ENCODE peak calls at places on chromosomes 11 and 22, in nine cellular contexts. V is psoas muscle, I is adrenal gland, L is brain microvascular endothelial cell, E is tibial artery, J is cardiac muscle cell, P is GM23338, W is substantia nigra, N is colonic mucosa. Y is an unnamed sample.

GRCh38 chr22:30422481-30423295 is 2.9 kb upstream of the MTFP1 start:
- DNase-seq in V (peak; percentile 83), I (peak; percentile 91), L (peak; percentile 98), E (peak; percentile 91), J (peak; percentile 10), P (peak; percentile 76), W (peak; percentile 66), N (peak; percentile 81), Y (peak; percentile 28)

GRCh38 chr11:93757924-93758865 is 16.7 kb downstream of the C11orf54 start:
- DNase-seq in V (no peak), I (no peak), L (no peak), E (no peak), J (no peak), P (no peak), W (no peak), N (no peak), Y (no peak)

GRCh38 chr11:126265801-126266200 is 2.9 kb downstream of the SRPRA start:
- DNase-seq in V (no peak), I (no peak), L (peak; percentile 13), E (no peak), J (no peak), P (no peak), W (no peak), N (no peak), Y (no peak)

GRCh38 chr22:30347255-30347892 is 9.3 kb downstream of the SF3A1 start:
- DNase-seq in V (no peak), I (no peak), L (no peak), E (no peak), J (no peak), P (no peak), W (no peak), N (no peak), Y (no peak)

GRCh38 chr22:21606775-21607174 is 23.0 kb downstream of the YDJC start:
- DNase-seq in V (no peak), I (no peak), L (no peak), E (no peak), J (no peak), P (no peak), W (no peak), N (no peak), Y (no peak)

GRCh38 chr11:6468712-6469495 is 4.8 kb downstream of the TRIM3 start:
- DNase-seq in V (peak; percentile 84), I (peak; percentile 87), L (peak; percentile 92), E (peak; percentile 96), J (peak; percentile 97), P (peak; percentile 100), W (peak; percentile 93), N (peak; percentile 91), Y (peak; percentile 89)

GRCh38 chr22:45172872-45173585 is 9.3 kb downstream of the NUP50 start:
- DNase-seq in V (no peak), I (no peak), L (no peak), E (no peak), J (no peak), P (no peak), W (no peak), N (no peak), Y (no peak)

GRCh38 chr11:46159694-46160093 is 38.4 kb upstream of the PHF21A start:
- DNase-seq in V (no peak), I (no peak), L (no peak), E (no peak), J (no peak), P (no peak), W (no peak), N (peak; percentile 32), Y (no peak)

GRCh38 chr11:61025819-61026120 is 54.3 kb downstream of the CD6 start:
- DNase-seq in V (no peak), I (no peak), L (no peak), E (no peak), J (no peak), P (no peak), W (no peak), N (no peak), Y (no peak)

GRCh38 chr22:37032535-37033460 is 13.3 kb downstream of the MPST start:
- DNase-seq in V (peak; percentile 50), I (no peak), L (no peak), E (no peak), J (no peak), P (peak; percentile 54), W (no peak), N (peak; percentile 89), Y (peak; percentile 87)

GRCh38 chr11:118908931-118909618 is 16.7 kb downstream of the BCL9L start:
- DNase-seq in V (peak; percentile 84), I (peak; percentile 94), L (peak; percentile 72), E (peak; percentile 94), J (peak; percentile 95), P (peak; percentile 80), W (peak; percentile 77), N (peak; percentile 66), Y (no peak)

GRCh38 chr11:3989891-3990290 is 104.7 kb upstream of the RRM1 start:
- DNase-seq in V (no peak), I (no peak), L (no peak), E (no peak), J (no peak), P (no peak), W (no peak), N (no peak), Y (no peak)

GRCh38 chr11:100801225-100801999 is 114.3 kb downstream of the ARHGAP42 start:
- DNase-seq in V (no peak), I (no peak), L (no peak), E (no peak), J (no peak), P (no peak), W (no peak), N (no peak), Y (no peak)

GRCh38 chr22:26573026-26573662 is 16.8 kb downstream of the TPST2 start:
- DNase-seq in V (peak; percentile 35), I (peak; percentile 71), L (no peak), E (peak; percentile 77), J (no peak), P (no peak), W (peak; percentile 39), N (no peak), Y (peak; percentile 62)
- H3K27ac ChIP-seq in V (no peak overlapping the region), I (no peak overlapping the region), L (no peak overlapping the region), E (no peak overlapping the region), J (peak overlapping the region; percentile 28), P (peak overlapping the region; percentile 46), W (no peak overlapping the region), N (no peak overlapping the region), Y (no peak overlapping the region)

DNA sequence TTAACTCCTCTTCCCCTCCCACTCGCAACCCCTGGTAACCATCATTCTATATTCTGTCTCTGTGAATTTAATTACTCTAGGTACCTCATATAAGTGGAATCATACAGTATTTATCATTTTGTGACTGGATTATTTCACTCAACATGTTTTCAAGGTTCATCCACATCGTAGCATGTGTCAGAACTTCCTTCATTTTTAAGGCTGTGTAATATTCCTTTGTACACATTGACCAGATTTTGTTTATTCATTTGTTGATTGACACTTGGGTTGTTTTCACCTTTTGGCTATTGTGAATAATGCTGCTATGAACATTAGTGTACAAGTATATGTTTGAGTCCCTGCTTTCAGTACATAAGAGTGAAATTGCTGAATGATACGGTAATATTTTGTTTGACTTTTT is 2.7 kb upstream of the GNB1L start:
- DNase-seq in V (no peak), I (no peak), L (no peak), E (no peak), J (no peak), P (no peak), W (no peak), N (no peak), Y (no peak)
- H3K27ac ChIP-seq in V (no peak overlapping the region), I (no peak overlapping the region), L (no peak overlapping the region), E (no peak overlapping the region), J (no peak overlapping the region), P (no peak overlapping the region), W (no peak overlapping the region), N (no peak overlapping the region), Y (no peak overlapping the region)

GRCh38 chr11:114310095-114310494 is 13.9 kb downstream of the NNMT start:
- DNase-seq in V (no peak), I (no peak), L (no peak), E (no peak), J (no peak), P (no peak), W (no peak), N (no peak), Y (no peak)

GRCh38 chr11:114308689-114309089 is 12.5 kb downstream of the NNMT start:
- DNase-seq in V (no peak), I (no peak), L (no peak), E (peak; percentile 86), J (no peak), P (no peak), W (no peak), N (no peak), Y (no peak)

GRCh38 chr11:114309517-114309916 is 13.3 kb downstream of the NNMT start:
- DNase-seq in V (no peak), I (no peak), L (no peak), E (no peak), J (no peak), P (no peak), W (no peak), N (no peak), Y (no peak)

GRCh38 chr11:114304969-114305368 is 8.8 kb downstream of the NNMT start:
- DNase-seq in V (no peak), I (no peak), L (no peak), E (no peak), J (no peak), P (no peak), W (no peak), N (no peak), Y (no peak)

DNA sequence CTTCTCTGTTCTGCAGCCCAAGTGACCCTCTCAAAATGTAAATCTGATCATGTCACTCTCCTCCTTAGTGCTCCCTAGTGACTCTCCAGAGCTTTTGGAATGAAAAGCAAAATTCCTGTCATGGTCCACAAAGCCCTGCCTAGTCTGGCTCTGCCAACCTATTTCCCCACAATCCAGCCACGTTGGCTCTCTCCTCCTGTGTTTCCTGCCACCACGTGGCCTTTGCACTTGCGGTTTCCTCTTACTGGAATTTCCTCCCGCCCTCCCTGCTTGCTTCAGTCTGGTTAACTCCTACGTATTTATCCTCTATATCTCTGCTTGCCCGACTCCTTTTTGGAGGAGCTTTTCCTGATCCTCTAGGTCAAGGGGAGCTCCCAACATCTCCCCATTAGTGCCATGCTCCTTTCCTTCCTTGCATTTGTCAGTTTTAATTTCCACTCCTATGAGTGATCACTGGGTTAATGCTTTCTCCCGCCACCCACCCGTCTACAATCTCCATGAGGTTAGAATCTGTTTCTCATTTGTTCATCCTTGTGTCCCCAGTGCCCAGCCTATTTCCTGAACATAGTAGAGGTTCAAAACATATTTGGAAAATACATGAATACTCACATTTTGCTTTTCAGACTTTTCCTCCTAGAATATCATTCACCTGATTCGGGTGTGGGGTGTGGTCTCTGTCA is 11.5 kb downstream of the NNMT start:
- DNase-seq in V (peak; percentile 76), I (peak; percentile 66), L (peak; percentile 71), E (peak; percentile 94), J (no peak), P (no peak), W (no peak), N (peak; percentile 41), Y (peak; percentile 60)
- H3K27ac ChIP-seq in V (peak overlapping the region; percentile 69), I (no peak overlapping the region), L (peak overlapping the region; percentile 13), E (peak overlapping the region; percentile 83), J (no peak overlapping the region), P (no peak overlapping the region), W (no peak overlapping the region), N (peak overlapping the region; percentile 55), Y (peak overlapping the region; percentile 54)

DNA sequence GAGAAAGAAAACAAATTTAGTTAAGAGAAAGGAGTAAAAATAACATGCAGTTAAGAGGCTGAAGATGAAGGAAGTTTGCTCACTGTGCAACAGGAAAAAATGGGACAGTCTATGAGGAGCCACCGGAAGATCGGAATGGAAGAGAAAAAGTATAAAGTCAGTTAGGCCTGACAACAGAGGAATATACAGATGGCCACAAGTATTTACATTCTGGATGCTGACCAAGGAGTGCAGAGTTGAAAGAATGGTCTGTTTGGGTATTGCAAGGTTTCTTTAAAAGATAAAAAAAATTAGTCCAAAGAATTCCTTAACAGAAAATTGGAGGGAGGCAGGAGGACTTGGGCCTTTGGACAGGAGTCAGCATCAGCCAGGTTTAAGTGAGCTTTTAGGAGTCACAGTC is 37.5 kb downstream of the RBFOX2 start:
- DNase-seq in V (no peak), I (no peak), L (no peak), E (no peak), J (no peak), P (no peak), W (no peak), N (no peak), Y (no peak)
- H3K27ac ChIP-seq in V (no peak overlapping the region), I (no peak overlapping the region), L (no peak overlapping the region), E (no peak overlapping the region), J (no peak overlapping the region), P (no peak overlapping the region), W (no peak overlapping the region), N (no peak overlapping the region), Y (peak overlapping the region; percentile 9)